ENCODE peak calls at places on chromosome 7, in seven cellular contexts. W, X, I, T, J, Q and N are unnamed samples.

GRCh38 chr7:84591897-84592296 is 397.3 kb upstream of the SEMA3A start:
- DNase-seq in W (no peak), X (no peak), I (no peak), T (no peak), J (no peak), Q (no peak), N (no peak)

GRCh38 chr7:96719164-96719563 is 9.5 kb upstream of the SEM1 start:
- DNase-seq in W (no peak), X (no peak), I (no peak), T (no peak), J (no peak), Q (no peak), N (no peak)

GRCh38 chr7:151590801-151591771 is 71.4 kb upstream of the RHEB start:
- DNase-seq in W (no peak), X (no peak), I (no peak), T (no peak), J (no peak), Q (no peak), N (no peak)

GRCh38 chr7:122518488-122518887 is 180.4 kb downstream of the RNF133 start:
- DNase-seq in W (no peak), X (peak; percentile 8), I (no peak), T (no peak), J (no peak), Q (no peak), N (no peak)

GRCh38 chr7:55591282-55591931 is 19.1 kb upstream of the VOPP1 start:
- DNase-seq in W (no peak), X (no peak), I (no peak), T (no peak), J (no peak), Q (no peak), N (no peak)

GRCh38 chr7:19762631-19763030 is 10.8 kb downstream of the TMEM196 start:
- DNase-seq in W (no peak), X (no peak), I (no peak), T (no peak), J (no peak), Q (no peak), N (no peak)

GRCh38 chr7:8126768-8127167 is 135.2 kb downstream of the ICA1 start:
- DNase-seq in W (no peak), X (no peak), I (no peak), T (no peak), J (no peak), Q (no peak), N (no peak)

GRCh38 chr7:91079491-91079890 is 184.7 kb upstream of the FZD1 start:
- DNase-seq in W (no peak), X (no peak), I (no peak), T (no peak), J (peak; percentile 69), Q (no peak), N (no peak)

GRCh38 chr7:91630581-91631370 is 249.7 kb downstream of the MTERF1 start:
- DNase-seq in W (no peak), X (no peak), I (no peak), T (no peak), J (no peak), Q (no peak), N (no peak)

GRCh38 chr7:129702761-129703338 is 91.3 kb downstream of the NRF1 start:
- DNase-seq in W (no peak), X (no peak), I (no peak), T (no peak), J (no peak), Q (no peak), N (no peak)

GRCh38 chr7:71716741-71717140 is 584.8 kb downstream of the GALNT17 start:
- DNase-seq in W (no peak), X (no peak), I (no peak), T (no peak), J (no peak), Q (no peak), N (no peak)

GRCh38 chr7:5712566-5712965 is 68.9 kb downstream of the RNF216 start:
- DNase-seq in W (no peak), X (no peak), I (no peak), T (no peak), J (no peak), Q (no peak), N (no peak)

GRCh38 chr7:27863866-27864265 is 123.9 kb downstream of the TAX1BP1 start:
- DNase-seq in W (no peak), X (no peak), I (no peak), T (no peak), J (peak; percentile 53), Q (no peak), N (no peak)

GRCh38 chr7:54542920-54543539 is 855 bp downstream of the VSTM2A start:
- DNase-seq in W (no peak), X (peak; percentile 13), I (no peak), T (no peak), J (peak; percentile 5), Q (no peak), N (no peak)

GRCh38 chr7:54546081-54546985 is 4.2 kb downstream of the VSTM2A start:
- DNase-seq in W (no peak), X (no peak), I (no peak), T (no peak), J (no peak), Q (no peak), N (no peak)

GRCh38 chr7:54545241-54545563 is 3.0 kb downstream of the VSTM2A start:
- DNase-seq in W (no peak), X (no peak), I (no peak), T (no peak), J (no peak), Q (no peak), N (no peak)

GRCh38 chr7:54546986-54547314 is 4.8 kb downstream of the VSTM2A start:
- DNase-seq in W (no peak), X (no peak), I (no peak), T (no peak), J (no peak), Q (no peak), N (no peak)

GRCh38 chr7:54544356-54545240 is 2.4 kb downstream of the VSTM2A start:
- DNase-seq in W (no peak), X (no peak), I (no peak), T (no peak), J (no peak), Q (no peak), N (no peak)
- H3K4me3 ChIP-seq in W (no peak overlapping the region), X (no peak overlapping the region), I (no peak overlapping the region), T (no peak overlapping the region), J (no peak overlapping the region), Q (no peak overlapping the region), N (no peak overlapping the region)

DNA sequence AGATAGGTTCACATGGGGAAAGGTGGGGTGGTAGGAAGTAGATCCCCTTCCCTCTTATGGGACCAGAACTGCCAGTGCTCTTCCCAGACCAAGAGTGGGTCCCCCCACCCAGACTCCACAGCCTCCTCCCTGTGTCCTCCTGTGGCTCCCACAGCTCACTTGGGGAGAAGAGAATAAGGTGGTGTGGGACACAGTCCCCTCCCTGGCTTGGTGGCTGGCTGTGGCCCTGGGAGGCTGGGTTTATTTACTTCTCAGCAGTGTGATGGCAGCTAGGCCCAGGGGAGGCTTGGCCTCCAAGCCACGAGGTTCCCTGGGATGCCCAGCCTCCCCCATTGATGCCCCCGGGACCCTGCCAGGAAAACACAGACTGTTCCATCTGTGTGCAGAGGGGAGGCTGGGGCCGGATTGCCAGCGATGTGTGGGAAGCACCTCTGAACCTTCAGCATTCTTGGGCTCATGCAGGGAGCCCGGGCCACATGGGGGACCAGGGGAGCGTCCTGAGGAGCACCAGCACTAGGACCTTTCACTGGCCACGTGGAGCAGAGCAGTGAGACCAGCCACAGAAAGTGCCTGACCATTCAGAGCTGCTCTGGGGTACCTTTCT is 2.7 kb downstream of the IMPDH1 start:
- DNase-seq in W (no peak), X (no peak), I (no peak), T (no peak), J (no peak), Q (no peak), N (no peak)
- H3K27me3 ChIP-seq in W (no peaks in the 10 kb centered on the region), X (no peaks in the 10 kb centered on the region), I (no peaks in the 10 kb centered on the region), T (no peaks in the 10 kb centered on the region), J (no peaks in the 10 kb centered on the region), Q (no peaks in the 10 kb centered on the region), N (no peaks in the 10 kb centered on the region)

GRCh38 chr7:42475082-42475481 is 238.1 kb upstream of the GLI3 start:
- DNase-seq in W (no peak), X (no peak), I (no peak), T (no peak), J (no peak), Q (no peak), N (no peak)

GRCh38 chr7:42476255-42476654 is 239.2 kb upstream of the GLI3 start:
- DNase-seq in W (no peak), X (peak; percentile 62), I (no peak), T (no peak), J (no peak), Q (no peak), N (no peak)

DNA sequence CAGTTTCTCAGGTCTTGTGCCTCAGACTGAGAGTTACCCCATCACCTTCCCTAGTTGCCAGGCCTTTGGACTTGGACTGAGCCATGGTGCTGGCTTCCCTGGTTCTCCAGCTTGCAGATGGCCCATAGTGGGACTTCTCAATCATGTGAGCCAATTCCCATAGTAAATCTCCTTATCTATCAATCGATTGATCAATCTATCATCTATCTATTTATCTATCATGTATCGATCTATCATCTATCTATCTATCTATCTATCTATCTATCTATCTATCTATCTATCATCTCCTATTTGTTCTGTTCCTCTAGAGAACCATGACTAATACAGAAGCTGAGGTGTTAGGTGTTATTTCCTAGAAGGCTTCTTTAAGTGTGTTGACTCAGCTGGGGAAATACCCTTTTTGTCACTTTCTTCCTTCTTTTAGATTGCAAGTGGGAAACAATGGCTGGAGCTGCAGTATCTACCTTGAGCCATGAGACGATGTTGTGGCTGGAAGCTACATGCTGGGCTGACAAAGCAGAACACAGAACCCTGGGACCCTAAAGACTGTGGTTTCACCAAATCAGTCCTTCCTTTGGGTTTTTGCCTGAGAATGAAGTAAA is 234.7 kb upstream of the GLI3 start:
- DNase-seq in W (no peak), X (peak; percentile 64), I (no peak), T (no peak), J (no peak), Q (no peak), N (no peak)
- H3K4me3 ChIP-seq in W (no peak overlapping the region), X (no peak overlapping the region), I (no peak overlapping the region), T (no peak overlapping the region), J (no peak overlapping the region), Q (no peak overlapping the region), N (no peak overlapping the region)

DNA sequence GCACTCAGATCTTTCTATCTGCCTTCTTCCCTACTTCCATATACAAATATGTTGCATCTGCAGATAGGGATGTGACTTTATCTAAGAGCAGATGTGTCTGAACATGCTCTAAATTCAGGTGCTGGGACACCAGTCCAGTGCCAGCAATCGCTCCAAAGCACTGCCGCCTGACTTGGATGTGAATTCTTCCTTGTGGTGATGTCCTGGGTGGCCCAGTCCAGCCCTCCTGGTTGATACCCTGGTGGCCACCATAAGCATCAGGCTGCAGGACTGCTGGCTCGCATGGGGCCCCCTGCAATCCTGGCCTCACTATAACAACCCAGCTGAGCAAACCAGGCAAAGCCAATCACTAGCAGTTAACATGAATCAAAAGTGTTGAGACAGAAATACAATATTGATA is 149.2 kb upstream of the PDE1C start:
- DNase-seq in W (no peak), X (no peak), I (no peak), T (no peak), J (no peak), Q (no peak), N (no peak)
- H3K27me3 ChIP-seq in W (no peaks in the 10 kb centered on the region), X (no peaks in the 10 kb centered on the region), I (peaks cover 5% of the 10 kb centered on the region), T (no peaks in the 10 kb centered on the region), J (peaks cover 4% of the 10 kb centered on the region), Q (no peaks in the 10 kb centered on the region), N (peaks cover 3% of the 10 kb centered on the region)